ENCODE peak calls at places on chromosomes 7 and 10, in nine cellular contexts. One of them, this sample, is unnamed.

GRCh38 chr10:3780056-3780765 is 4.8 kb downstream of the KLF6 start:
- DNase-seq in GM23338: no peak
- DNase-seq in right lobe of liver: no peak
- DNase-seq in right cardiac atrium: no peak
- DNase-seq in brain microvascular endothelial cell: peak
- DNase-seq in endodermal cell: peak
- DNase-seq in skeletal muscle cell: no peak
- DNase-seq in uterus: no peak
- DNase-seq in AG09309: no peak
- DNase-seq in this sample: no peak

GRCh38 chr10:132643709-132644543 is 106.3 kb downstream of the INPP5A start:
- DNase-seq in uterus: peak
- DNase-seq in right cardiac atrium: no peak
- DNase-seq in AG09309: no peak
- DNase-seq in right lobe of liver: peak
- DNase-seq in GM23338: no peak
- DNase-seq in brain microvascular endothelial cell: no peak
- DNase-seq in skeletal muscle cell: no peak
- DNase-seq in endodermal cell: peak
- DNase-seq in this sample: no peak

GRCh38 chr7:139823855-139824670 is 5.0 kb upstream of the TBXAS1 start:
- DNase-seq in right cardiac atrium: no peak
- DNase-seq in brain microvascular endothelial cell: no peak
- DNase-seq in skeletal muscle cell: no peak
- DNase-seq in right lobe of liver: peak
- DNase-seq in endodermal cell: no peak
- DNase-seq in AG09309: no peak
- DNase-seq in GM23338: no peak
- DNase-seq in uterus: peak
- DNase-seq in this sample: no peak

GRCh38 chr10:122018951-122019413 is 30.0 kb downstream of the TACC2 start:
- DNase-seq in uterus: no peak
- DNase-seq in right cardiac atrium: no peak
- DNase-seq in right lobe of liver: peak
- DNase-seq in skeletal muscle cell: no peak
- DNase-seq in GM23338: no peak
- DNase-seq in endodermal cell: no peak
- DNase-seq in brain microvascular endothelial cell: no peak
- DNase-seq in AG09309: no peak
- DNase-seq in this sample: no peak

GRCh38 chr7:37480642-37481041 is 32.0 kb upstream of the ELMO1 start:
- DNase-seq in uterus: no peak
- DNase-seq in endodermal cell: no peak
- DNase-seq in AG09309: no peak
- DNase-seq in right cardiac atrium: peak
- DNase-seq in right lobe of liver: no peak
- DNase-seq in brain microvascular endothelial cell: no peak
- DNase-seq in GM23338: no peak
- DNase-seq in skeletal muscle cell: no peak
- DNase-seq in this sample: no peak

GRCh38 chr10:7819126-7819470 is 793 bp downstream of the TAF3 start:
- DNase-seq in uterus: no peak
- DNase-seq in skeletal muscle cell: peak
- DNase-seq in AG09309: no peak
- DNase-seq in GM23338: peak
- DNase-seq in endodermal cell: peak
- DNase-seq in right lobe of liver: peak
- DNase-seq in brain microvascular endothelial cell: peak
- DNase-seq in right cardiac atrium: peak
- DNase-seq in this sample: no peak

GRCh38 chr10:82889703-82890102 is 1014.7 kb downstream of the NRG3 start:
- DNase-seq in GM23338: peak
- DNase-seq in brain microvascular endothelial cell: no peak
- DNase-seq in AG09309: no peak
- DNase-seq in skeletal muscle cell: no peak
- DNase-seq in uterus: no peak
- DNase-seq in right lobe of liver: no peak
- DNase-seq in right cardiac atrium: no peak
- DNase-seq in endodermal cell: no peak
- DNase-seq in this sample: no peak

GRCh38 chr7:108147031-108147563 is 16.9 kb upstream of the LAMB4 start:
- DNase-seq in skeletal muscle cell: no peak
- DNase-seq in right cardiac atrium: no peak
- DNase-seq in AG09309: no peak
- DNase-seq in uterus: peak
- DNase-seq in endodermal cell: no peak
- DNase-seq in GM23338: no peak
- DNase-seq in right lobe of liver: peak
- DNase-seq in brain microvascular endothelial cell: no peak
- DNase-seq in this sample: no peak

GRCh38 chr7:87851242-87851641 is 24.9 kb downstream of the SLC25A40 start:
- DNase-seq in AG09309: no peak
- DNase-seq in endodermal cell: no peak
- DNase-seq in GM23338: no peak
- DNase-seq in right lobe of liver: no peak
- DNase-seq in brain microvascular endothelial cell: peak
- DNase-seq in right cardiac atrium: no peak
- DNase-seq in uterus: no peak
- DNase-seq in skeletal muscle cell: no peak
- DNase-seq in this sample: no peak

GRCh38 chr7:2438181-2438580 is 34.8 kb downstream of the CHST12 start:
- DNase-seq in right lobe of liver: no peak
- DNase-seq in endodermal cell: no peak
- DNase-seq in right cardiac atrium: peak
- DNase-seq in AG09309: no peak
- DNase-seq in skeletal muscle cell: no peak
- DNase-seq in uterus: no peak
- DNase-seq in brain microvascular endothelial cell: no peak
- DNase-seq in GM23338: no peak
- DNase-seq in this sample: no peak

GRCh38 chr10:15370212-15370740 is 813 bp downstream of the FAM171A1 start:
- DNase-seq in brain microvascular endothelial cell: peak
- DNase-seq in GM23338: peak
- DNase-seq in right lobe of liver: no peak
- DNase-seq in endodermal cell: peak
- DNase-seq in uterus: peak
- DNase-seq in AG09309: no peak
- DNase-seq in right cardiac atrium: peak
- DNase-seq in skeletal muscle cell: no peak
- DNase-seq in this sample: no peak

GRCh38 chr10:132272061-132272766 is 35.5 kb downstream of the STK32C start:
- DNase-seq in right cardiac atrium: peak
- DNase-seq in skeletal muscle cell: no peak
- DNase-seq in AG09309: peak
- DNase-seq in endodermal cell: no peak
- DNase-seq in uterus: peak
- DNase-seq in GM23338: no peak
- DNase-seq in brain microvascular endothelial cell: no peak
- DNase-seq in right lobe of liver: no peak
- DNase-seq in this sample: peak

GRCh38 chr10:28857164-28857563 is 179.8 kb downstream of the BAMBI start:
- DNase-seq in GM23338: no peak
- DNase-seq in skeletal muscle cell: no peak
- DNase-seq in brain microvascular endothelial cell: no peak
- DNase-seq in right cardiac atrium: no peak
- DNase-seq in endodermal cell: no peak
- DNase-seq in uterus: no peak
- DNase-seq in AG09309: no peak
- DNase-seq in right lobe of liver: no peak
- DNase-seq in this sample: no peak

GRCh38 chr10:131816157-131816775 is 84.5 kb upstream of the PPP2R2D start:
- DNase-seq in brain microvascular endothelial cell: no peak
- DNase-seq in uterus: no peak
- DNase-seq in GM23338: no peak
- DNase-seq in skeletal muscle cell: no peak
- DNase-seq in right cardiac atrium: no peak
- DNase-seq in right lobe of liver: no peak
- DNase-seq in endodermal cell: peak
- DNase-seq in AG09309: no peak
- DNase-seq in this sample: no peak

GRCh38 chr7:46444266-46444665 is 523.2 kb upstream of the IGFBP3 start:
- DNase-seq in GM23338: no peak
- DNase-seq in brain microvascular endothelial cell: no peak
- DNase-seq in right lobe of liver: no peak
- DNase-seq in uterus: no peak
- DNase-seq in endodermal cell: no peak
- DNase-seq in skeletal muscle cell: no peak
- DNase-seq in right cardiac atrium: no peak
- DNase-seq in AG09309: no peak
- DNase-seq in this sample: no peak

DNA sequence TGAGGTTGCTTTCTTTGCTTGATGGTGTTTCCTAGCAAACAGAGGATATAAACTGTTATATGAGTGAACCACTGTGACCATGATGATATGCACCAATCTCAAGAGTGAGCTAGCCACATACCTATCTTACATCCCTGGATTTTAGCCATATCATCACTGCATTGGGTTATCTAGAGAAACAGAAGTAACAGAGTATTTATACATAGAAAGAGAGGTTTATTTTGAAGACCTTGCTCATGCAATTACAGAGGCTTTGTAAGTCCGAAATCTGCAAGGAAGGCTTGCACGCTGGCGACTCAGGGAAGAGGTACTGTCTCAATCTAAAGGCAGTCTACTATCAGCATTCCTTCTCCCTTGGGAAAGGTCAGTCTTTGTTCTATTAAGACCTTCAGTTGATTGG is 11.8 kb upstream of the PON2 start:
- DNase-seq in uterus: no peak
- DNase-seq in GM23338: no peak
- DNase-seq in brain microvascular endothelial cell: no peak
- DNase-seq in right lobe of liver: no peak
- DNase-seq in endodermal cell: no peak
- DNase-seq in right cardiac atrium: no peak
- DNase-seq in AG09309: no peak
- DNase-seq in skeletal muscle cell: no peak
- DNase-seq in this sample: no peak
- H3K4me3 ChIP-seq in uterus: no peak
- H3K4me3 ChIP-seq in GM23338: no peak
- H3K4me3 ChIP-seq in brain microvascular endothelial cell: no peak
- H3K4me3 ChIP-seq in right lobe of liver: no peak
- H3K4me3 ChIP-seq in endodermal cell: no peak
- H3K4me3 ChIP-seq in right cardiac atrium: no peak
- H3K4me3 ChIP-seq in AG09309: no peak
- H3K4me3 ChIP-seq in skeletal muscle cell: no peak
- H3K4me3 ChIP-seq in this sample: no peak

DNA sequence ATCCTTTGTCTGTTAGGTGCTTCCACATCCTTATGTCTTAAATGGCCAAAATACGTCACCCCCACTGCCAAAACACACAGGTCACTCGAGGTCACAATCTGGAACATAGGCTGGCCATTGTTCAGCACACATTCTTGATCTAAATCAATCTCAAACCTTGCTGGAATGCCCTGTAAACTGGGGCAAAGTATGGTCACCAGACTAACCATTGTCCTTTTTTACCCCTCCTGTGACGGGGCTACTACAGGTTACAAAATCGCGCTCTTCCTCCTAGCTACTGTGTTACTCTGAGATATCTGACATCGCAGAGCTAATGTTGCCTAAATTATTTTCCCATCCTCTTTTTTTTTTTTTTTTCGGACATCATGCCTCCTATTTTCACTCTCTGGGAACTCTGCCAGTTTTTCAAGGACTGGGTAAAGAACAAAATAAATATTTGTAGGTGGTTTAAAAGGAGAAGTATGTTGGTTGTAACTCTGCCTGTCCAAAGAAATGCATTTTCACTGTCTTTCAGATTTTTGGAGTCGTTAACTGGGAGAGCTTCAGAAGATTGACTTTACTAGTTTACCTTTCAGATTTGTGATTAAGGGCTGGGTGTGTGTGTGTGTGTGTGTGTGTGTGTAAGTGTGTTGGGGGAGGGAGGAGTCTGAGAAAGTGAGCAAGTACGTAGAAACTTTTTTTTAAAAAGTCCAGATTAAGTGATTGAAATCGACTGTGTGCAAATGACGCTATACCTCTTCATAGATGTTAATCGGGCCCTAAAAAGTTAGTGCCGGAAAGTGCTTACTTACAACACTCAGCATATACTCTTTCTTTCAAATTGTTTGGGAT is 942 bp upstream of the KIAA1217 start:
- DNase-seq in GM23338: no peak
- DNase-seq in right cardiac atrium: no peak
- DNase-seq in endodermal cell: peak
- DNase-seq in right lobe of liver: peak
- DNase-seq in skeletal muscle cell: no peak
- DNase-seq in uterus: no peak
- DNase-seq in brain microvascular endothelial cell: no peak
- DNase-seq in AG09309: no peak
- DNase-seq in this sample: no peak
- H3K4me3 ChIP-seq in GM23338: peak
- H3K4me3 ChIP-seq in right cardiac atrium: peak
- H3K4me3 ChIP-seq in endodermal cell: peak
- H3K4me3 ChIP-seq in right lobe of liver: peak
- H3K4me3 ChIP-seq in skeletal muscle cell: no peak
- H3K4me3 ChIP-seq in uterus: peak
- H3K4me3 ChIP-seq in brain microvascular endothelial cell: no peak
- H3K4me3 ChIP-seq in AG09309: no peak
- H3K4me3 ChIP-seq in this sample: no peak

GRCh38 chr10:93993782-93994668 is at the start of gene PLCE1:
- DNase-seq in skeletal muscle cell: no peak
- DNase-seq in endodermal cell: peak
- DNase-seq in AG09309: no peak
- DNase-seq in GM23338: peak
- DNase-seq in uterus: peak
- DNase-seq in right lobe of liver: peak
- DNase-seq in right cardiac atrium: peak
- DNase-seq in brain microvascular endothelial cell: no peak
- DNase-seq in this sample: no peak
- H3K4me3 ChIP-seq in skeletal muscle cell: peak
- H3K4me3 ChIP-seq in endodermal cell: peak
- H3K4me3 ChIP-seq in AG09309: peak
- H3K4me3 ChIP-seq in GM23338: peak
- H3K4me3 ChIP-seq in uterus: peak
- H3K4me3 ChIP-seq in right lobe of liver: peak
- H3K4me3 ChIP-seq in right cardiac atrium: peak
- H3K4me3 ChIP-seq in brain microvascular endothelial cell: peak
- H3K4me3 ChIP-seq in this sample: peak

DNA sequence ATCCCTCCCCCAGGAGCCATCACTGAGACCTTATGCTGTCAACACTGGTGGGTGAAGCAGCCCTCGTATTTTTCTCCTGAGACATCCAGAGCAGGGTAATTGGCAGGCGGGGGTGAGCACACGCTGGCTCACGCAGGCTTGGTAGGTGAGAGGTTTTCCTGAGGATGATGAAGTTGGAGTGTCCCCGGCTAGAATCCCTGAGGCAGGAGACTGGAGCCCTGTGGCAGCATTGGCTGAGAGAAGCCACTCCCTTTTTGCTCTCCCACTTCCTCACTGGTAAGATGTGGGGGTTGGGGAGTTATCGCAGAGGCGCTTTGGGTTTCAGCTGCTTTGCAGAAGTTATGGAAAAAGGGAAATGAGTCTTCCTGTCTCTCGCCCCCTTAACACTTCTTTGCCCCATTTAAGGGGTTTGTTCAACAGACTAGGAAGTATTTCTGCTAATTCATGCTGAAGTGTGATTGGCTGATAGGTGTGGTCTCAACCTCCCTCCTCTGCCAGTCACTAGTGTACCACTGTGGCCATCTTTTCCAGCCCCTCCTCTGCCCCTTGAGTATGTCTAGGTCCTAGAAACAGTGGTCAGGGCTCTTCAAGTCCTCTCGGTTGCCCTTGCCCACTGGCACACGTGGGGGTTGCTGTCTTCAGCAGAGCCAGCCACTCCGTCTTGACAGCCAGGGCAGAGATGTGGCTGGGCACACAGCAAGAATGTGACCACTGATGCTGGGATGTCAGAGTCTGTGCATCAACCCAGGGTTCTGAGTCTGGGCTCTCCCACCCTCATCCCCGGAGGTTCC is 5.7 kb downstream of the ARPC1B start:
- DNase-seq in right cardiac atrium: peak
- DNase-seq in endodermal cell: no peak
- DNase-seq in skeletal muscle cell: no peak
- DNase-seq in brain microvascular endothelial cell: peak
- DNase-seq in uterus: no peak
- DNase-seq in AG09309: no peak
- DNase-seq in GM23338: peak
- DNase-seq in right lobe of liver: no peak
- DNase-seq in this sample: no peak
- H3K4me3 ChIP-seq in right cardiac atrium: peak
- H3K4me3 ChIP-seq in endodermal cell: no peak
- H3K4me3 ChIP-seq in skeletal muscle cell: no peak
- H3K4me3 ChIP-seq in brain microvascular endothelial cell: no peak
- H3K4me3 ChIP-seq in uterus: no peak
- H3K4me3 ChIP-seq in AG09309: no peak
- H3K4me3 ChIP-seq in GM23338: no peak
- H3K4me3 ChIP-seq in right lobe of liver: peak
- H3K4me3 ChIP-seq in this sample: peak

This sample was measured in BJ.